ENCODE peak calls at places on chromosomes 13 and 19, in nine cellular contexts. E, F, P, L, A, H, M, N and R are unnamed samples.

GRCh38 chr13:108087813-108088212 is 127.5 kb downstream of the LIG4 start:
- DNase-seq in E (no peak), A (no peak), H (no peak), N (no peak), F (no peak), M (peak), L (no peak), P (no peak), R (no peak)

GRCh38 chr13:41490616-41491015 is 33.3 kb downstream of the RGCC start:
- DNase-seq in E (no peak), L (no peak), A (no peak), M (no peak), H (no peak), N (no peak), P (no peak), F (no peak), R (no peak)

GRCh38 chr13:111515648-111516047 is 195.2 kb downstream of the TEX29 start:
- DNase-seq in P (no peak), F (no peak), H (no peak), N (no peak), E (no peak), M (no peak), L (no peak), A (no peak), R (no peak)

GRCh38 chr13:106105153-106105552 is 430.3 kb downstream of the EFNB2 start:
- DNase-seq in M (no peak), N (no peak), L (no peak), F (no peak), P (no peak), E (no peak), A (no peak), H (no peak), R (no peak)

GRCh38 chr13:94352057-94352456 is 127.4 kb downstream of the DCT start:
- DNase-seq in M (no peak), L (no peak), E (no peak), P (peak), F (no peak), H (no peak), A (no peak), N (no peak), R (no peak)

GRCh38 chr13:113861433-113862030 is 2.3 kb downstream of the GAS6 start:
- DNase-seq in H (no peak), P (no peak), F (no peak), A (no peak), N (no peak), M (no peak), L (no peak), E (no peak), R (no peak)

GRCh38 chr19:42216653-42217521 is 590 bp downstream of the DEDD2 start:
- DNase-seq in H (peak), F (peak), A (no peak), M (peak), N (no peak), E (no peak), L (peak), P (no peak), R (peak)

GRCh38 chr19:18659281-18660050 is 22.6 kb downstream of the KLHL26 start:
- DNase-seq in L (no peak), N (peak), F (no peak), P (no peak), A (no peak), M (no peak), E (peak), H (no peak), R (no peak)

GRCh38 chr19:58035863-58036262 is 2.0 kb downstream of the ZSCAN1 start:
- DNase-seq in A (no peak), F (no peak), H (no peak), P (no peak), N (no peak), M (no peak), L (no peak), E (no peak), R (no peak)